ENCODE peak calls at places on chromosomes 6 and 20, in five cellular contexts. X is DND-41, Y is AG04449, U is B cell, N is body of pancreas. M is an unnamed sample.
A peak's percentile ranks its signal among the peaks of the same experiment; 100 is the strongest.

GRCh38 chr6:149223934-149224333 is 93.6 kb upstream of the TAB2 start:
- DNase-seq in X (no peak), Y (no peak), U (no peak), N (no peak), M (no peak)

GRCh38 chr6:159871241-159871640 is 19.5 kb upstream of the MAS1 start:
- DNase-seq in X (no peak), Y (no peak), U (no peak), N (no peak), M (no peak)

GRCh38 chr6:159217595-159218275 is 48.5 kb downstream of the FNDC1 start:
- DNase-seq in X (no peak), Y (no peak), U (peak; percentile 49), N (peak; percentile 51), M (no peak)

GRCh38 chr6:10398439-10399218 is 16.2 kb downstream of the TFAP2A start:
- DNase-seq in X (no peak), Y (no peak), U (no peak), N (no peak), M (no peak)

GRCh38 chr6:159980474-159980873 is 11.6 kb downstream of the IGF2R start:
- DNase-seq in X (no peak), Y (no peak), U (no peak), N (no peak), M (no peak)

GRCh38 chr6:2734517-2735076 is 16.1 kb downstream of the MYLK4 start:
- DNase-seq in X (no peak), Y (no peak), U (no peak), N (no peak), M (peak; percentile 54)

GRCh38 chr6:151242420-151242841 is 2.7 kb downstream of the AKAP12 start:
- DNase-seq in X (no peak), Y (no peak), U (no peak), N (no peak), M (no peak)

GRCh38 chr20:9051508-9051907 is 17.4 kb upstream of the PLCB4 start:
- DNase-seq in X (no peak), Y (peak; percentile 89), U (no peak), N (no peak), M (no peak)

GRCh38 chr6:130229645-130230044 is 6.9 kb upstream of the SAMD3 start:
- DNase-seq in X (no peak), Y (no peak), U (no peak), N (no peak), M (no peak)

GRCh38 chr6:2831392-2831791 is 10.3 kb downstream of the SERPINB1 start:
- DNase-seq in X (no peak), Y (no peak), U (no peak), N (no peak), M (no peak)

GRCh38 chr20:56439784-56440291 is 27.8 kb downstream of the CASS4 start:
- DNase-seq in X (no peak), Y (peak; percentile 98), U (no peak), N (peak; percentile 17), M (no peak)

GRCh38 chr6:46501136-46502089 is 10.2 kb upstream of the RCAN2 start:
- DNase-seq in X (no peak), Y (no peak), U (no peak), N (no peak), M (no peak)

GRCh38 chr20:10671850-10672578 is 1.8 kb downstream of the JAG1 start:
- DNase-seq in X (no peak), Y (no peak), U (no peak), N (peak; percentile 73), M (no peak)

GRCh38 chr20:59134182-59134581 is 29.4 kb upstream of the ZNF831 start:
- DNase-seq in X (no peak), Y (no peak), U (no peak), N (no peak), M (no peak)

GRCh38 chr20:38277691-38278090 is 17.2 kb upstream of the KIAA1755 start:
- DNase-seq in X (no peak), Y (no peak), U (no peak), N (no peak), M (no peak)

GRCh38 chr6:116238083-116238482 is 15.8 kb downstream of the TSPYL4 start:
- DNase-seq in X (no peak), Y (no peak), U (no peak), N (no peak), M (no peak)

GRCh38 chr6:135922746-135923145 is 71.2 kb downstream of the PDE7B start:
- DNase-seq in X (no peak), Y (no peak), U (no peak), N (no peak), M (no peak)

GRCh38 chr6:128491643-128492206 is 28.7 kb downstream of the PTPRK start:
- DNase-seq in X (no peak), Y (no peak), U (no peak), N (peak; percentile 30), M (no peak)

GRCh38 chr6:105501945-105502344 is 99.1 kb upstream of the PREP start:
- DNase-seq in X (no peak), Y (no peak), U (no peak), N (no peak), M (no peak)

GRCh38 chr6:105501246-105501645 is 98.4 kb upstream of the PREP start:
- DNase-seq in X (no peak), Y (no peak), U (no peak), N (no peak), M (no peak)

GRCh38 chr6:105503641-105504040 is 100.8 kb upstream of the PREP start:
- DNase-seq in X (no peak), Y (no peak), U (no peak), N (no peak), M (no peak)

GRCh38 chr6:105499928-105500327 is 97.0 kb upstream of the PREP start:
- DNase-seq in X (no peak), Y (no peak), U (no peak), N (no peak), M (no peak)

DNA sequence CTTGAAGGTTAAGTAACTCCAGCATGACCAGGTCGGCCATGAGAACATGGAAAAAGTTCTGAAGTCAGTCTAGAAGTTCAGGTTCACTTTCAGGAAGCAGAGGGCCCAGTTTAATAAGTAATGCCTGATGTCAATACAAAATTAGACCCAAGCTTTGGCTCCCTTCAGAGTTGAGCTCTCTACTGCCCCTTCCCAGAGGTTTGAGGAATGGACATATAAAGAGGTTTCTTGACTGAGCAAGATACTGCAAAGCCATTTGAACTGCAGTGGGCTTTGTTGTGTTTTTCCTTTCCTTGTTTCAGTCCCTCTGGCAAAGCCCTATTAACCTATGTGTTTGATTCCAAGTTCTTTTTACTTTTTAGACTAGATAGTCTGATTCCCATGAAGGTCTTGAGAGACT is 97.8 kb upstream of the PREP start:
- DNase-seq in X (no peak), Y (no peak), U (no peak), N (no peak), M (no peak)
- TF ChIP-seq CTCF in X (no peak), Y (no peak), U (no peak), N (no peak), M (no peak)

DNA sequence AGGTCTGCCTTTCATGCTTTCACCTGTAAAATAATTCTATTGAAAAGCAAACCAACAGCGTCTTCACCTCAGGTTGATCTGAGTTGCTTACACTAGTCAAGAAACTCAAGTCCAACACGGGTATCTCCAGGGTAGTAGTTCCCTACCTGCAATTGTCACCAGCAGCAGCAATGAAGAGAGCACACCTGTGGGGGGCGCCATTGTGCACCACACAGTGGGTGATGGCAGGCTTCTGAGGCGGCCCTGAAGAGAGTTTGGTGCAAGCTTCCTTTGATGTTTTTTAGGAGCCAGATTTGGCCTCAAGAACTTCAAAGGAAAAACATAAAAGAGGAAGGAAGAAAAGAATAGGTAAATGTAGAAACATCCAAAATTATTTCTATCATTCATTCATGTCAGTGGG is 45.1 kb downstream of the KIAA0319 start:
- DNase-seq in X (peak; percentile 18), Y (no peak), U (no peak), N (no peak), M (no peak)
- TF ChIP-seq CTCF in X (peak; percentile 47), Y (no peak), U (no peak), N (no peak), M (no peak)

DNA sequence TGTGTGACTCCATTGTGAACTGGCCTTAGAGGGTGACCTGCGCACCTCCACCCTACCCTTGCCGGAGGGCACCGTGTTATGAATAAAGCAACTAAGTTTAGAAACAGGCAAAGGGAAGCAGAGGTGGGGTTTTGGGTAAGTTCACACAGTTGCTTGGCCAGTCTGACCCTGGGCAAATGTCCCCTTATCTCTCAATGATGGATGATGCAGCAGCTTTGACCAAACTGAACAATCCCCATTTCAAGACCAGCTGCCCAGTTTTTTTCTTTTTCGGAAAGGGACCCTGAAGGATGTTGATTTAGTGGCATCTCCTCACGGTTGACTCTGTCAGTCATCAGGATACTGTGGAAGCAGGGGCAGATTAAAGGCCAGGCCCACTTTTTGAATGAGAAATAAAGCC is 68.7 kb upstream of the PRDM1 start:
- DNase-seq in X (no peak), Y (no peak), U (no peak), N (no peak), M (no peak)
- TF ChIP-seq CTCF in X (no peak), Y (no peak), U (no peak), N (no peak), M (no peak)

DNA sequence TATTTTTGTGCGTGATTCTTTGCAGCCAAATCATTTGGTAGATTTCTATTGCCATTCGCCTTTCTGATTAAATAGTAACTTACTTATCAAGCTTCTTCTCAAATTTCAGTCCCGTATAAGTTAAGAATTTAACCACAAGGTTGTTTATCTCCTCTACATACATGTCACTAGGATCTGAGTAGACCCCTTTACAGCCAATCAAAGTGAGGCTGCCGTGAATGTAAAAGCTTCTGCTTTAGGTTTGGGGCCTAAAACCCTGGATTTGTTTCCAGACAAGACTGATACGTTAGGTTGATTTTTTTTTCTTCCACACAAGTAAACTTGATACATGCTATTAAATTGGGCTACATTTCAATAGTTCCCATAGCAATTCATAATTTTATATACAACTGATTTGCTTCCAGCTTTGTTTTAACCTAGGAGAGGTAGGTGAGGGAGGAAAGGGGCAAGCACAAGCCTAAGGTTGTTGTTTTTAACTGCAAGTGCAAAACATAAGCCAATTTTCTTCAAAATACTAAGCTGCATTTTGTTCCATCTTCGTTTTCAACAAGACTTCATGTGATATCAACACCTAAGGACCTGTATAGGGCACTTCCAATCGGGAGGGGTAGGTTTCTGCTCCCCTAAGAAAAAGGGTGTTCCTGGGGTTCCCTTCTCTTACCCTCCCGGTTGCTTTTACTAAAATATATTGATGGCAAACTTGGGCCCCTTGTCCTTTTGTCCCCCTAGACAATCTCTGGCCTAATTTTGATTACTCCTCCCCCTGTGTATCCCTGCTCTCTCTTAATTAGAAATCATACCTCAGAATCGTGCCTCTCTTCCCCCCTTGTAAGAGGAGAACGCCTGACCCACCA is 1.7 kb downstream of the RANBP9 start:
- DNase-seq in X (peak; percentile 45), Y (no peak), U (no peak), N (no peak), M (no peak)
- TF ChIP-seq CTCF in X (no peak), Y (no peak), U (no peak), N (no peak), M (no peak)